ENCODE peak calls at places on chromosomes 11 and 22, in six cellular contexts. H, L, K, O, B and D are unnamed samples.
A peak's percentile ranks its signal among the peaks of the same experiment; 100 is the strongest.

GRCh38 chr22:39234867-39235687 is 9.7 kb downstream of the PDGFB start:
- DNase-seq in H (no peak), L (no peak), K (peak; percentile 70), O (no peak), B (peak; percentile 63), D (peak; percentile 81)

GRCh38 chr11:78390809-78391208 is 26.8 kb downstream of the GAB2 start:
- DNase-seq in H (no peak), L (no peak), K (no peak), O (no peak), B (no peak), D (no peak)

GRCh38 chr11:1206391-1207271 is 16.2 kb upstream of the MUC5B start:
- DNase-seq in H (no peak), L (peak; percentile 38), K (no peak), O (no peak), B (peak; percentile 0), D (peak; percentile 68)

GRCh38 chr22:37418627-37419369 is 8.5 kb downstream of the ELFN2 start:
- DNase-seq in H (no peak), L (peak; percentile 61), K (no peak), O (no peak), B (no peak), D (peak; percentile 62)

GRCh38 chr11:63869686-63870085 is 30.8 kb downstream of the MARK2 start:
- DNase-seq in H (no peak), L (no peak), K (no peak), O (no peak), B (no peak), D (no peak)

GRCh38 chr11:27011560-27012253 is 17.8 kb downstream of the FIBIN start:
- DNase-seq in H (no peak), L (no peak), K (no peak), O (no peak), B (no peak), D (no peak)

GRCh38 chr11:6609502-6610015 is 2.5 kb downstream of the TAF10 start:
- DNase-seq in H (no peak), L (peak; percentile 31), K (peak; percentile 16), O (no peak), B (no peak), D (no peak)

GRCh38 chr22:32926600-32926999 is 125.1 kb downstream of the TIMP3 start:
- DNase-seq in H (no peak), L (peak; percentile 70), K (no peak), O (peak; percentile 3), B (peak; percentile 19), D (no peak)

GRCh38 chr11:65204646-65205601 is 23.2 kb downstream of the CAPN1 start:
- DNase-seq in H (peak; percentile 73), L (peak; percentile 96), K (no peak), O (peak; percentile 81), B (peak; percentile 9), D (no peak)

GRCh38 chr22:32044913-32045312 is 1.9 kb downstream of the SLC5A1 start:
- DNase-seq in H (no peak), L (no peak), K (peak; percentile 27), O (no peak), B (no peak), D (no peak)

GRCh38 chr11:91394073-91394717 is 830.4 kb upstream of the FAT3 start:
- DNase-seq in H (no peak), L (no peak), K (no peak), O (no peak), B (no peak), D (no peak)

GRCh38 chr11:2092956-2093412 is 46.2 kb downstream of the IGF2 start:
- DNase-seq in H (no peak), L (peak; percentile 56), K (peak; percentile 96), O (no peak), B (peak; percentile 99), D (peak; percentile 48)

GRCh38 chr11:60984616-60985015 is 13.1 kb downstream of the CD6 start:
- DNase-seq in H (no peak), L (peak; percentile 56), K (no peak), O (no peak), B (no peak), D (no peak)

GRCh38 chr11:65524010-65524746 is 705 bp upstream of the SCYL1 start:
- DNase-seq in H (no peak), L (peak; percentile 63), K (no peak), O (no peak), B (peak; percentile 96), D (peak; percentile 76)

GRCh38 chr11:94767701-94768601 is at the start of gene AMOTL1:
- DNase-seq in H (peak; percentile 87), L (peak; percentile 98), K (peak; percentile 80), O (no peak), B (peak; percentile 94), D (peak; percentile 91)

GRCh38 chr11:36498721-36499120 is 11.4 kb downstream of the TRAF6 start:
- DNase-seq in H (no peak), L (no peak), K (no peak), O (no peak), B (no peak), D (no peak)

GRCh38 chr22:40531951-40532900 is 104.3 kb downstream of the MRTFA start:
- DNase-seq in H (no peak), L (no peak), K (no peak), O (no peak), B (no peak), D (no peak)

GRCh38 chr11:116294630-116295029 is 478.2 kb downstream of the BUD13 start:
- DNase-seq in H (no peak), L (no peak), K (no peak), O (no peak), B (no peak), D (no peak)

GRCh38 chr11:69380921-69381581 is 87.1 kb downstream of the MYEOV start:
- DNase-seq in H (no peak), L (peak; percentile 30), K (no peak), O (no peak), B (no peak), D (no peak)

GRCh38 chr11:32087602-32088001 is 3.3 kb upstream of the RCN1 start:
- DNase-seq in H (no peak), L (no peak), K (no peak), O (no peak), B (no peak), D (no peak)

GRCh38 chr11:76048763-76049162 is 157.5 kb downstream of the WNT11 start:
- DNase-seq in H (peak; percentile 32), L (peak; percentile 59), K (no peak), O (no peak), B (no peak), D (no peak)

GRCh38 chr11:34623463-34623862 is 2.6 kb downstream of the EHF start:
- DNase-seq in H (no peak), L (no peak), K (no peak), O (no peak), B (no peak), D (no peak)

GRCh38 chr11:38206663-38207062 is 1608.6 kb upstream of the RAG2 start:
- DNase-seq in H (no peak), L (no peak), K (no peak), O (no peak), B (no peak), D (no peak)

GRCh38 chr11:61904539-61905048 is 12.8 kb downstream of the RAB3IL1 start:
- DNase-seq in H (no peak), L (peak; percentile 91), K (no peak), O (no peak), B (peak; percentile 57), D (peak; percentile 85)

GRCh38 chr11:69257838-69258658 is 35.9 kb upstream of the MYEOV start:
- DNase-seq in H (no peak), L (peak; percentile 70), K (no peak), O (no peak), B (no peak), D (no peak)

GRCh38 chr11:10326080-10326964 is 21.4 kb downstream of the ADM start:
- DNase-seq in H (no peak), L (peak; percentile 54), K (no peak), O (no peak), B (peak; percentile 58), D (no peak)

GRCh38 chr22:42397332-42398246 is 34.6 kb downstream of the NFAM1 start:
- DNase-seq in H (no peak), L (no peak), K (no peak), O (no peak), B (peak; percentile 71), D (no peak)

GRCh38 chr11:120223793-120224192 is 13.0 kb downstream of the OAF start:
- DNase-seq in H (no peak), L (no peak), K (no peak), O (no peak), B (no peak), D (no peak)
- H3K4me1 ChIP-seq in H (peaks cover 18% of the 10 kb centered on the region), L (no peaks in the 10 kb centered on the region), K (peaks cover 6% of the 10 kb centered on the region), O (no peaks in the 10 kb centered on the region), B (peaks cover 36% of the 10 kb centered on the region), D (no peaks in the 10 kb centered on the region)

GRCh38 chr11:123407124-123407995 is 22.7 kb upstream of the GRAMD1B start:
- DNase-seq in H (peak; percentile 62), L (peak; percentile 92), K (peak; percentile 68), O (peak; percentile 51), B (peak; percentile 82), D (peak; percentile 46)
- H3K4me1 ChIP-seq in H (peaks cover 23% of the 10 kb centered on the region), L (peaks cover 32% of the 10 kb centered on the region), K (no peaks in the 10 kb centered on the region), O (peaks cover 18% of the 10 kb centered on the region), B (peaks cover 25% of the 10 kb centered on the region), D (peaks cover 9% of the 10 kb centered on the region)

GRCh38 chr11:131982154-131982553 is 611.7 kb downstream of the NTM start:
- DNase-seq in H (peak; percentile 41), L (peak; percentile 81), K (no peak), O (no peak), B (no peak), D (no peak)
- H3K4me1 ChIP-seq in H (peaks cover 16% of the 10 kb centered on the region), L (no peaks in the 10 kb centered on the region), K (no peaks in the 10 kb centered on the region), O (no peaks in the 10 kb centered on the region), B (no peaks in the 10 kb centered on the region), D (no peaks in the 10 kb centered on the region)

GRCh38 chr11:46369458-46370152 is 11.9 kb upstream of the MDK start:
- DNase-seq in H (no peak), L (peak; percentile 95), K (no peak), O (peak; percentile 75), B (peak; percentile 64), D (peak; percentile 83)

GRCh38 chr11:46366260-46366659 is 15.2 kb upstream of the MDK start:
- DNase-seq in H (no peak), L (no peak), K (no peak), O (no peak), B (no peak), D (peak; percentile 78)

GRCh38 chr11:46366661-46367161 is 14.8 kb upstream of the MDK start:
- DNase-seq in H (no peak), L (no peak), K (no peak), O (no peak), B (no peak), D (no peak)

GRCh38 chr11:46367916-46368267 is 13.6 kb upstream of the MDK start:
- DNase-seq in H (no peak), L (no peak), K (no peak), O (no peak), B (no peak), D (no peak)

GRCh38 chr11:46367244-46367915 is 14.1 kb upstream of the MDK start:
- DNase-seq in H (no peak), L (peak; percentile 93), K (no peak), O (no peak), B (peak; percentile 40), D (peak; percentile 94)
- H3K4me1 ChIP-seq in H (peaks cover 28% of the 10 kb centered on the region), L (no peaks in the 10 kb centered on the region), K (peaks cover 14% of the 10 kb centered on the region), O (peaks cover 10% of the 10 kb centered on the region), B (peaks cover 25% of the 10 kb centered on the region), D (peaks cover 6% of the 10 kb centered on the region)

GRCh38 chr22:23534201-23534850 is 45.8 kb downstream of the IGLL1 start:
- DNase-seq in H (no peak), L (no peak), K (no peak), O (no peak), B (peak; percentile 2), D (peak; percentile 46)
- H3K4me1 ChIP-seq in H (peaks cover 25% of the 10 kb centered on the region), L (peaks cover 47% of the 10 kb centered on the region), K (no peaks in the 10 kb centered on the region), O (peaks cover 37% of the 10 kb centered on the region), B (peaks cover 40% of the 10 kb centered on the region), D (no peaks in the 10 kb centered on the region)